ENCODE peak calls at places on chromosomes 12 and 14, in four cellular contexts. One of them, this sample, is unnamed.

GRCh38 chr14:85625925-85626585 is 96.1 kb downstream of the FLRT2 start:
- DNase-seq in GM12891: no peak
- DNase-seq in K562: no peak
- DNase-seq in GM12878: no peak
- DNase-seq in this sample: no peak

GRCh38 chr14:54177861-54178591 is 218.8 kb upstream of the CDKN3 start:
- DNase-seq in GM12891: no peak
- DNase-seq in K562: no peak
- DNase-seq in GM12878: no peak
- DNase-seq in this sample: no peak

GRCh38 chr14:60723218-60724079 is 702 bp downstream of the SIX4 start:
- DNase-seq in GM12891: peak
- DNase-seq in K562: peak
- DNase-seq in GM12878: no peak
- DNase-seq in this sample: peak

GRCh38 chr14:59695198-59695597 is 118.6 kb upstream of the CCDC175 start:
- DNase-seq in GM12891: no peak
- DNase-seq in K562: no peak
- DNase-seq in GM12878: no peak
- DNase-seq in this sample: no peak

GRCh38 chr12:100375023-100375737 is 18.3 kb downstream of the SLC17A8 start:
- DNase-seq in GM12891: no peak
- DNase-seq in K562: no peak
- DNase-seq in GM12878: no peak
- DNase-seq in this sample: no peak

GRCh38 chr14:93906341-93907329 is 20.5 kb upstream of the FAM181A start:
- DNase-seq in GM12891: peak
- DNase-seq in K562: peak
- DNase-seq in GM12878: no peak
- DNase-seq in this sample: peak

GRCh38 chr14:45998554-45998953 is 653.0 kb downstream of the RPL10L start:
- DNase-seq in GM12891: no peak
- DNase-seq in K562: no peak
- DNase-seq in GM12878: no peak
- DNase-seq in this sample: no peak

GRCh38 chr14:44701563-44702263 is 194.6 kb upstream of the FSCB start:
- DNase-seq in GM12891: no peak
- DNase-seq in K562: no peak
- DNase-seq in GM12878: no peak
- DNase-seq in this sample: no peak

GRCh38 chr12:48454675-48455074 is 17.7 kb upstream of the ANP32D start:
- DNase-seq in GM12891: no peak
- DNase-seq in K562: no peak
- DNase-seq in GM12878: no peak
- DNase-seq in this sample: no peak
- TF ChIP-seq SPI1 in GM12891: no peak
- TF ChIP-seq SPI1 in K562: no peak
- TF ChIP-seq SPI1 in GM12878: no peak
- TF ChIP-seq SPI1 in this sample: no peak

GRCh38 chr12:55828357-55828756 is 1.0 kb downstream of the DNAJC14 start:
- DNase-seq in GM12891: no peak
- DNase-seq in K562: no peak
- DNase-seq in GM12878: no peak
- DNase-seq in this sample: no peak

GRCh38 chr12:55831407-55831880 is 2.1 kb upstream of the DNAJC14 start:
- DNase-seq in GM12891: no peak
- DNase-seq in K562: no peak
- DNase-seq in GM12878: no peak
- DNase-seq in this sample: peak

GRCh38 chr12:55827806-55828205 is 1.6 kb downstream of the DNAJC14 start:
- DNase-seq in GM12891: no peak
- DNase-seq in K562: no peak
- DNase-seq in GM12878: no peak
- DNase-seq in this sample: no peak

GRCh38 chr12:55830601-55831406 is 1.4 kb upstream of the DNAJC14 start:
- DNase-seq in GM12891: peak
- DNase-seq in K562: peak
- DNase-seq in GM12878: no peak
- DNase-seq in this sample: peak

DNA sequence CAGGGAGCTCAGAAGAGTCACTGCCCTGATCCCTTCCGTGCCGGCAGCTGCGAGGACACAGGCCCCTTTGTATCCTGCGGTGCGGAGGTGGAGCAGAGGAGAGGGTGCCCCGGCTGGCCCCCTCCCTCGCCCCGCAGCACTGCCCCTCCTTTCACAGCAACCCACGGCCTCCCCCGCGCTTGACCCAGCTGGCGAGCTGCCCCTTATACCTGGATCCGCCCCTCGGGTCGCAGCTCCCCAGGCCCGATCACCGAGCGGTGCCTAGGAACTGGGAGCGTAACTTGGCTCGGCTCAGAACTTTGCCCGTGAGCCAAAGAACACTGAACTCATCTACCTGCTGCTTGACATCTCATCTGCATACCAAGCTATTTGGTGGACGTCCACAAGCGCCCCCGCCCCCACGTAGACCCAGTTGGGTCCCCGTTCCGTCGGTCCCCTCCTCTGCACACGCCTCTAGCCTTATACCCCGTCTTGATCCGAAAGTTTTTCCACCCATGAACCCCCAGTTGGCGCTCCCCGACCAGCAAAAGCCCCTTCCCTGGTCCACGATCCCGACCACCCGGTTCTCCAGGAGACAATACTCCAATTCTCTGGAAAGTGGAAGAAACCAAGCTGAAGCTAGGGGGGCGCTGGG is 697 bp upstream of the DNAJC14 start:
- DNase-seq in GM12891: peak
- DNase-seq in K562: peak
- DNase-seq in GM12878: no peak
- DNase-seq in this sample: no peak
- TF ChIP-seq POLR2AphosphoS5 in GM12891: no peak
- TF ChIP-seq POLR2AphosphoS5 in K562: no peak
- TF ChIP-seq POLR2AphosphoS5 in GM12878: peak
- TF ChIP-seq POLR2AphosphoS5 in this sample: no peak

GRCh38 chr14:92122351-92122677 is 545 bp downstream of the CPSF2 start:
- DNase-seq in GM12891: peak
- DNase-seq in K562: no peak
- DNase-seq in GM12878: no peak
- DNase-seq in this sample: no peak
- TF ChIP-seq SPI1 in GM12891: no peak
- TF ChIP-seq SPI1 in K562: no peak
- TF ChIP-seq SPI1 in GM12878: no peak
- TF ChIP-seq SPI1 in this sample: no peak

GRCh38 chr12:132766380-132767085 is 4.9 kb upstream of the ANKLE2 start:
- DNase-seq in GM12891: no peak
- DNase-seq in K562: no peak
- DNase-seq in GM12878: no peak
- DNase-seq in this sample: peak
- TF ChIP-seq POLR2AphosphoS5 in GM12891: no peak
- TF ChIP-seq POLR2AphosphoS5 in K562: peak
- TF ChIP-seq POLR2AphosphoS5 in GM12878: no peak
- TF ChIP-seq POLR2AphosphoS5 in this sample: no peak

DNA sequence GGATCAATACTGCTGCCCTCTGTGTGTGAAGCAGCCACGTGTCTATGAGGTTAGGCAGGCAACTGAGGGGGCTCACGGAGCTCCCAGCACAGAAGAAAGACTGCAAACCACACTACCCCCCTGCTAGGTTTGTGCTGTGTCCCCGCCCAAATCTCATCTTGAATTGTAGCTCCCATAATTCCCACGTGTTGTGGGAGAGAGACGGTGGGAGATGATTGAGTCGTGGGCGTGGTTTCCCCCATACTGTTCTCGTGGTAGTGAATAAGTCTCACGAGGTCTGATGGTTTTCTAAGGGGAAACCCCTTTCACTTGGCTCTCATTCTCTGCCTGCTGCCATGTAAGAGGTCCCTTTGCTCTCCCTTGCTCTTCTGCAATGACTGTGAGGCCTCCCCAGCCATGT is 68.6 kb downstream of the ACTN1 start:
- DNase-seq in GM12891: no peak
- DNase-seq in K562: no peak
- DNase-seq in GM12878: no peak
- DNase-seq in this sample: no peak
- TF ChIP-seq SPI1 in GM12891: no peak
- TF ChIP-seq SPI1 in K562: no peak
- TF ChIP-seq SPI1 in GM12878: no peak
- TF ChIP-seq SPI1 in this sample: no peak